ENCODE peak calls at places on chromosomes 13 and 19, in nine cellular contexts. One of them, this sample, is unnamed. For H3K4me1, the result is how much of the 10 kb centered on the place peaks cover.

GRCh38 chr13:34246511-34246910 is 428.6 kb downstream of the RFC3 start:
- DNase-seq in heart left ventricle: no peak
- DNase-seq in left ventricle myocardium inferior: no peak
- DNase-seq in CD8-positive, alpha-beta T cell: no peak
- DNase-seq in colonic mucosa: no peak
- DNase-seq in astrocyte: no peak
- DNase-seq in CD8-positive, alpha-beta memory T cell: no peak
- DNase-seq in endothelial cell of umbilical vein: peak
- DNase-seq in osteoblast: no peak
- DNase-seq in this sample: no peak

GRCh38 chr13:30884543-30884942 is 21.5 kb upstream of the MEDAG start:
- DNase-seq in heart left ventricle: no peak
- DNase-seq in left ventricle myocardium inferior: no peak
- DNase-seq in CD8-positive, alpha-beta T cell: no peak
- DNase-seq in colonic mucosa: no peak
- DNase-seq in astrocyte: no peak
- DNase-seq in CD8-positive, alpha-beta memory T cell: no peak
- DNase-seq in endothelial cell of umbilical vein: no peak
- DNase-seq in osteoblast: no peak
- DNase-seq in this sample: no peak

GRCh38 chr13:97125051-97125809 is 96.9 kb upstream of the MBNL2 start:
- DNase-seq in heart left ventricle: no peak
- DNase-seq in left ventricle myocardium inferior: no peak
- DNase-seq in CD8-positive, alpha-beta T cell: no peak
- DNase-seq in colonic mucosa: peak
- DNase-seq in astrocyte: peak
- DNase-seq in CD8-positive, alpha-beta memory T cell: no peak
- DNase-seq in endothelial cell of umbilical vein: no peak
- DNase-seq in osteoblast: no peak
- DNase-seq in this sample: peak

GRCh38 chr13:33766724-33767123 is 51.2 kb upstream of the RFC3 start:
- DNase-seq in heart left ventricle: no peak
- DNase-seq in left ventricle myocardium inferior: no peak
- DNase-seq in CD8-positive, alpha-beta T cell: no peak
- DNase-seq in colonic mucosa: no peak
- DNase-seq in astrocyte: no peak
- DNase-seq in CD8-positive, alpha-beta memory T cell: no peak
- DNase-seq in endothelial cell of umbilical vein: no peak
- DNase-seq in osteoblast: no peak
- DNase-seq in this sample: no peak

GRCh38 chr13:108957369-108958012 is 328.1 kb downstream of the MYO16 start:
- DNase-seq in heart left ventricle: no peak
- DNase-seq in left ventricle myocardium inferior: no peak
- DNase-seq in CD8-positive, alpha-beta T cell: no peak
- DNase-seq in colonic mucosa: no peak
- DNase-seq in astrocyte: peak
- DNase-seq in CD8-positive, alpha-beta memory T cell: no peak
- DNase-seq in endothelial cell of umbilical vein: peak
- DNase-seq in osteoblast: no peak
- DNase-seq in this sample: no peak

GRCh38 chr13:49220035-49220855 is at the start of gene MLNR:
- DNase-seq in heart left ventricle: peak
- DNase-seq in left ventricle myocardium inferior: no peak
- DNase-seq in CD8-positive, alpha-beta T cell: peak
- DNase-seq in colonic mucosa: peak
- DNase-seq in astrocyte: peak
- DNase-seq in CD8-positive, alpha-beta memory T cell: peak
- DNase-seq in endothelial cell of umbilical vein: peak
- DNase-seq in osteoblast: peak
- DNase-seq in this sample: peak

GRCh38 chr13:51742611-51743010 is 61.4 kb downstream of the DHRS12 start:
- DNase-seq in heart left ventricle: no peak
- DNase-seq in left ventricle myocardium inferior: no peak
- DNase-seq in CD8-positive, alpha-beta T cell: no peak
- DNase-seq in colonic mucosa: no peak
- DNase-seq in astrocyte: no peak
- DNase-seq in CD8-positive, alpha-beta memory T cell: no peak
- DNase-seq in endothelial cell of umbilical vein: no peak
- DNase-seq in osteoblast: no peak
- DNase-seq in this sample: no peak

GRCh38 chr19:55146078-55146647 is 2.8 kb downstream of the TNNT1 start:
- DNase-seq in heart left ventricle: peak
- DNase-seq in left ventricle myocardium inferior: no peak
- DNase-seq in CD8-positive, alpha-beta T cell: no peak
- DNase-seq in colonic mucosa: peak
- DNase-seq in astrocyte: no peak
- DNase-seq in CD8-positive, alpha-beta memory T cell: no peak
- DNase-seq in endothelial cell of umbilical vein: no peak
- DNase-seq in osteoblast: peak
- DNase-seq in this sample: no peak

GRCh38 chr13:114105351-114106225 is 26.8 kb downstream of the RASA3 start:
- DNase-seq in heart left ventricle: peak
- DNase-seq in left ventricle myocardium inferior: no peak
- DNase-seq in CD8-positive, alpha-beta T cell: peak
- DNase-seq in colonic mucosa: no peak
- DNase-seq in astrocyte: no peak
- DNase-seq in CD8-positive, alpha-beta memory T cell: no peak
- DNase-seq in endothelial cell of umbilical vein: no peak
- DNase-seq in osteoblast: peak
- DNase-seq in this sample: peak

GRCh38 chr13:102286326-102286725 is 115.5 kb downstream of the FGF14 start:
- DNase-seq in heart left ventricle: no peak
- DNase-seq in left ventricle myocardium inferior: no peak
- DNase-seq in CD8-positive, alpha-beta T cell: no peak
- DNase-seq in colonic mucosa: no peak
- DNase-seq in astrocyte: peak
- DNase-seq in CD8-positive, alpha-beta memory T cell: no peak
- DNase-seq in endothelial cell of umbilical vein: no peak
- DNase-seq in osteoblast: no peak
- DNase-seq in this sample: no peak

GRCh38 chr19:3343619-3344502 is 22.5 kb upstream of the NFIC start:
- DNase-seq in heart left ventricle: peak
- DNase-seq in left ventricle myocardium inferior: peak
- DNase-seq in CD8-positive, alpha-beta T cell: peak
- DNase-seq in colonic mucosa: peak
- DNase-seq in astrocyte: peak
- DNase-seq in CD8-positive, alpha-beta memory T cell: peak
- DNase-seq in endothelial cell of umbilical vein: peak
- DNase-seq in osteoblast: peak
- DNase-seq in this sample: peak

GRCh38 chr13:46598140-46598819 is 45.3 kb downstream of the LRCH1 start:
- DNase-seq in heart left ventricle: no peak
- DNase-seq in left ventricle myocardium inferior: no peak
- DNase-seq in CD8-positive, alpha-beta T cell: no peak
- DNase-seq in colonic mucosa: no peak
- DNase-seq in astrocyte: no peak
- DNase-seq in CD8-positive, alpha-beta memory T cell: no peak
- DNase-seq in endothelial cell of umbilical vein: no peak
- DNase-seq in osteoblast: no peak
- DNase-seq in this sample: no peak

GRCh38 chr13:84445776-84446175 is 563.5 kb upstream of the SLITRK1 start:
- DNase-seq in heart left ventricle: no peak
- DNase-seq in left ventricle myocardium inferior: no peak
- DNase-seq in CD8-positive, alpha-beta T cell: no peak
- DNase-seq in colonic mucosa: no peak
- DNase-seq in astrocyte: peak
- DNase-seq in CD8-positive, alpha-beta memory T cell: no peak
- DNase-seq in endothelial cell of umbilical vein: no peak
- DNase-seq in osteoblast: peak
- DNase-seq in this sample: no peak

GRCh38 chr19:15672580-15673175 is at the start of gene CYP4F12:
- DNase-seq in heart left ventricle: peak
- DNase-seq in left ventricle myocardium inferior: peak
- DNase-seq in CD8-positive, alpha-beta T cell: peak
- DNase-seq in colonic mucosa: peak
- DNase-seq in astrocyte: no peak
- DNase-seq in CD8-positive, alpha-beta memory T cell: peak
- DNase-seq in endothelial cell of umbilical vein: no peak
- DNase-seq in osteoblast: peak
- DNase-seq in this sample: peak

GRCh38 chr13:89486721-89487120 is 1815.5 kb downstream of the SLITRK5 start:
- DNase-seq in heart left ventricle: no peak
- DNase-seq in left ventricle myocardium inferior: no peak
- DNase-seq in CD8-positive, alpha-beta T cell: no peak
- DNase-seq in colonic mucosa: no peak
- DNase-seq in astrocyte: peak
- DNase-seq in CD8-positive, alpha-beta memory T cell: no peak
- DNase-seq in endothelial cell of umbilical vein: no peak
- DNase-seq in osteoblast: peak
- DNase-seq in this sample: no peak

GRCh38 chr19:6126335-6126974 is 9.0 kb upstream of the ACSBG2 start:
- DNase-seq in heart left ventricle: no peak
- DNase-seq in left ventricle myocardium inferior: no peak
- DNase-seq in CD8-positive, alpha-beta T cell: no peak
- DNase-seq in colonic mucosa: no peak
- DNase-seq in astrocyte: peak
- DNase-seq in CD8-positive, alpha-beta memory T cell: no peak
- DNase-seq in endothelial cell of umbilical vein: peak
- DNase-seq in osteoblast: peak
- DNase-seq in this sample: no peak

GRCh38 chr13:79481685-79482052 is 714 bp downstream of the NDFIP2 start:
- DNase-seq in heart left ventricle: no peak
- DNase-seq in left ventricle myocardium inferior: no peak
- DNase-seq in CD8-positive, alpha-beta T cell: peak
- DNase-seq in colonic mucosa: peak
- DNase-seq in astrocyte: no peak
- DNase-seq in CD8-positive, alpha-beta memory T cell: peak
- DNase-seq in endothelial cell of umbilical vein: no peak
- DNase-seq in osteoblast: no peak
- DNase-seq in this sample: no peak

GRCh38 chr19:29567366-29567915 is 38.6 kb upstream of the POP4 start:
- DNase-seq in heart left ventricle: no peak
- DNase-seq in left ventricle myocardium inferior: no peak
- DNase-seq in CD8-positive, alpha-beta T cell: no peak
- DNase-seq in colonic mucosa: no peak
- DNase-seq in astrocyte: no peak
- DNase-seq in CD8-positive, alpha-beta memory T cell: no peak
- DNase-seq in endothelial cell of umbilical vein: no peak
- DNase-seq in osteoblast: no peak
- DNase-seq in this sample: no peak

GRCh38 chr19:956747-957451 is 27.2 kb upstream of the WDR18 start:
- DNase-seq in heart left ventricle: no peak
- DNase-seq in left ventricle myocardium inferior: no peak
- DNase-seq in CD8-positive, alpha-beta T cell: no peak
- DNase-seq in colonic mucosa: no peak
- DNase-seq in astrocyte: peak
- DNase-seq in CD8-positive, alpha-beta memory T cell: no peak
- DNase-seq in endothelial cell of umbilical vein: no peak
- DNase-seq in osteoblast: peak
- DNase-seq in this sample: no peak

GRCh38 chr13:27037171-27037570 is 134.4 kb downstream of the USP12 start:
- DNase-seq in heart left ventricle: no peak
- DNase-seq in left ventricle myocardium inferior: no peak
- DNase-seq in CD8-positive, alpha-beta T cell: no peak
- DNase-seq in colonic mucosa: no peak
- DNase-seq in astrocyte: no peak
- DNase-seq in CD8-positive, alpha-beta memory T cell: no peak
- DNase-seq in endothelial cell of umbilical vein: no peak
- DNase-seq in osteoblast: no peak
- DNase-seq in this sample: no peak
- H3K4me1 ChIP-seq in heart left ventricle: under half
- H3K4me1 ChIP-seq in left ventricle myocardium inferior: under half
- H3K4me1 ChIP-seq in CD8-positive, alpha-beta T cell: under half
- H3K4me1 ChIP-seq in colonic mucosa: under half
- H3K4me1 ChIP-seq in astrocyte: under half
- H3K4me1 ChIP-seq in CD8-positive, alpha-beta memory T cell: under half
- H3K4me1 ChIP-seq in endothelial cell of umbilical vein: under half
- H3K4me1 ChIP-seq in osteoblast: under half
- H3K4me1 ChIP-seq in this sample: under half

DNA sequence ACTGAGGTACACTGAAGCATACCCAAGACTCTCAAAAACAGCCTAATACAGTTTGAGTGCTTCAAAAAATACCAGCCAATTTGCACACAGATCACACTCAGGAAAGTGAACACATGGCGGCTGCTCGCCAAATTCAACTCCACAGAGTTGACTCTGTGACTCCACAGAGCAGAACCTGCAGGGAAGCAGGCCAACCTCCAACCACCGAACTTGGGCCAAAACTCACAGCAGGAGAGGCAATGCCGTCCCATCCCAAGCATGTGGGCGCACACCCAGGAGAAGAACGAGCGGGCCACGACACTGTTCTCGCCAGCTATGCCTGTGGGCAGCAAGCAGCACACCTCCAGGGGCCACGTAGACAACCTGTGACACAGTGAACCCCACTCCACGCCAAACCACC is 21.1 kb downstream of the ELL start:
- DNase-seq in heart left ventricle: no peak
- DNase-seq in left ventricle myocardium inferior: peak
- DNase-seq in CD8-positive, alpha-beta T cell: no peak
- DNase-seq in colonic mucosa: no peak
- DNase-seq in astrocyte: no peak
- DNase-seq in CD8-positive, alpha-beta memory T cell: no peak
- DNase-seq in endothelial cell of umbilical vein: no peak
- DNase-seq in osteoblast: no peak
- DNase-seq in this sample: peak
- H3K4me1 ChIP-seq in heart left ventricle: half or more
- H3K4me1 ChIP-seq in left ventricle myocardium inferior: half or more
- H3K4me1 ChIP-seq in CD8-positive, alpha-beta T cell: half or more
- H3K4me1 ChIP-seq in colonic mucosa: under half
- H3K4me1 ChIP-seq in astrocyte: under half
- H3K4me1 ChIP-seq in CD8-positive, alpha-beta memory T cell: half or more
- H3K4me1 ChIP-seq in endothelial cell of umbilical vein: under half
- H3K4me1 ChIP-seq in osteoblast: under half
- H3K4me1 ChIP-seq in this sample: half or more

GRCh38 chr19:52823676-52824075 is 2.2 kb upstream of the ZNF28 start:
- DNase-seq in heart left ventricle: no peak
- DNase-seq in left ventricle myocardium inferior: no peak
- DNase-seq in CD8-positive, alpha-beta T cell: no peak
- DNase-seq in colonic mucosa: no peak
- DNase-seq in astrocyte: no peak
- DNase-seq in CD8-positive, alpha-beta memory T cell: no peak
- DNase-seq in endothelial cell of umbilical vein: no peak
- DNase-seq in osteoblast: no peak
- DNase-seq in this sample: no peak

DNA sequence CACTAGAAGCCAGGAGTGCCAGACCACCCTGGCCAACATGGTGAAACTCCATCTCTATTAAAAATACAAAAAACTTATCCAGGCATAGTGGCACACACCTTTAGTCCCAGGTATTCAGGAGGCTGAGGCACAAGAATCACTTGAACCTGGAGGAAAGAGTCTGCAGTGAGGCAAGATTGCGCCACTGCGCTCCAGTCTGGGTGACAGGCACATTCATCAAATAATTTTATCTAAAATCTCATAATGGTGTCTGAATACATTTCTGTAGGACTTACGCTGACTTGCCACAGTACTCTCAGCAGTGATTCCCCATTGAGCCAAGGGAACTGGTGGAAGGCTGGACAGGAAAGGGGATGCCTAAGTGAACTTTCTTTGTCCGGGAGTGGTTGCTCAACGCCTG is 4.3 kb upstream of the ZNF28 start:
- DNase-seq in heart left ventricle: no peak
- DNase-seq in left ventricle myocardium inferior: no peak
- DNase-seq in CD8-positive, alpha-beta T cell: no peak
- DNase-seq in colonic mucosa: no peak
- DNase-seq in astrocyte: no peak
- DNase-seq in CD8-positive, alpha-beta memory T cell: no peak
- DNase-seq in endothelial cell of umbilical vein: no peak
- DNase-seq in osteoblast: no peak
- DNase-seq in this sample: no peak
- H3K4me1 ChIP-seq in heart left ventricle: under half
- H3K4me1 ChIP-seq in left ventricle myocardium inferior: under half
- H3K4me1 ChIP-seq in CD8-positive, alpha-beta T cell: under half
- H3K4me1 ChIP-seq in colonic mucosa: under half
- H3K4me1 ChIP-seq in astrocyte: under half
- H3K4me1 ChIP-seq in CD8-positive, alpha-beta memory T cell: under half
- H3K4me1 ChIP-seq in endothelial cell of umbilical vein: under half
- H3K4me1 ChIP-seq in osteoblast: under half
- H3K4me1 ChIP-seq in this sample: under half

GRCh38 chr19:4416268-4416667 is 13.8 kb downstream of the CHAF1A start:
- DNase-seq in heart left ventricle: peak
- DNase-seq in left ventricle myocardium inferior: no peak
- DNase-seq in CD8-positive, alpha-beta T cell: no peak
- DNase-seq in colonic mucosa: no peak
- DNase-seq in astrocyte: no peak
- DNase-seq in CD8-positive, alpha-beta memory T cell: no peak
- DNase-seq in endothelial cell of umbilical vein: no peak
- DNase-seq in osteoblast: peak
- DNase-seq in this sample: no peak
- H3K4me1 ChIP-seq in heart left ventricle: under half
- H3K4me1 ChIP-seq in left ventricle myocardium inferior: under half
- H3K4me1 ChIP-seq in CD8-positive, alpha-beta T cell: under half
- H3K4me1 ChIP-seq in colonic mucosa: under half
- H3K4me1 ChIP-seq in astrocyte: under half
- H3K4me1 ChIP-seq in CD8-positive, alpha-beta memory T cell: under half
- H3K4me1 ChIP-seq in endothelial cell of umbilical vein: under half
- H3K4me1 ChIP-seq in osteoblast: under half
- H3K4me1 ChIP-seq in this sample: under half

This sample was measured in psoas muscle.